ENCODE peak calls at places on chromosomes 4 and X, in four cellular contexts. N is thyroid gland, R is fibroblast of pulmonary artery, F is mammary epithelial cell. H is an unnamed sample.
A peak's percentile ranks its signal among the peaks of the same experiment; 100 is the strongest.

GRCh38 chr4:39433878-39434492 is 24.7 kb downstream of the RPL9 start:
- DNase-seq in N (no peak), F (no peak), R (no peak), H (no peak)

GRCh38 chrX:129496625-129497024 is 26.7 kb downstream of the SMARCA1 start:
- DNase-seq in R (no peak), N (no peak), F (no peak), H (peak; percentile 48)

GRCh38 chr4:92636038-92636825 is 332.5 kb downstream of the GRID2 start:
- DNase-seq in R (peak; percentile 3), F (no peak), N (no peak), H (no peak)

GRCh38 chrX:23954396-23954795 is 46.6 kb downstream of the CXorf58 start:
- DNase-seq in R (no peak), F (no peak), N (no peak), H (no peak)

GRCh38 chr4:142142403-142142802 is 506.0 kb downstream of the IL15 start:
- DNase-seq in F (no peak), N (no peak), R (no peak), H (peak; percentile 28)

GRCh38 chrX:80022363-80023031 is 7.9 kb downstream of the TBX22 start:
- DNase-seq in N (peak; percentile 24), F (no peak), R (no peak), H (no peak)

GRCh38 chrX:12463052-12463451 is 324.8 kb downstream of the FRMPD4 start:
- DNase-seq in N (no peak), F (no peak), R (no peak), H (no peak)

GRCh38 chr4:104641427-104641826 is 146.7 kb upstream of the CXXC4 start:
- DNase-seq in F (no peak), N (no peak), R (no peak), H (no peak)

GRCh38 chr4:153403761-153404160 is 59.3 kb downstream of the MND1 start:
- DNase-seq in F (no peak), N (no peak), R (no peak), H (peak; percentile 19)

GRCh38 chrX:66633541-66633940 is 5.3 kb downstream of the EDA2R start:
- DNase-seq in N (no peak), R (peak; percentile 74), F (peak; percentile 60), H (peak; percentile 83)

GRCh38 chrX:66632986-66633385 is 5.9 kb downstream of the EDA2R start:
- DNase-seq in F (no peak), R (peak; percentile 29), N (no peak), H (peak; percentile 71)

GRCh38 chrX:66634272-66634671 is 4.6 kb downstream of the EDA2R start:
- DNase-seq in R (no peak), N (no peak), F (no peak), H (peak; percentile 33)

GRCh38 chrX:66635360-66635759 is 3.5 kb downstream of the EDA2R start:
- DNase-seq in F (peak; percentile 46), R (peak; percentile 74), N (peak; percentile 8), H (peak; percentile 68)

DNA sequence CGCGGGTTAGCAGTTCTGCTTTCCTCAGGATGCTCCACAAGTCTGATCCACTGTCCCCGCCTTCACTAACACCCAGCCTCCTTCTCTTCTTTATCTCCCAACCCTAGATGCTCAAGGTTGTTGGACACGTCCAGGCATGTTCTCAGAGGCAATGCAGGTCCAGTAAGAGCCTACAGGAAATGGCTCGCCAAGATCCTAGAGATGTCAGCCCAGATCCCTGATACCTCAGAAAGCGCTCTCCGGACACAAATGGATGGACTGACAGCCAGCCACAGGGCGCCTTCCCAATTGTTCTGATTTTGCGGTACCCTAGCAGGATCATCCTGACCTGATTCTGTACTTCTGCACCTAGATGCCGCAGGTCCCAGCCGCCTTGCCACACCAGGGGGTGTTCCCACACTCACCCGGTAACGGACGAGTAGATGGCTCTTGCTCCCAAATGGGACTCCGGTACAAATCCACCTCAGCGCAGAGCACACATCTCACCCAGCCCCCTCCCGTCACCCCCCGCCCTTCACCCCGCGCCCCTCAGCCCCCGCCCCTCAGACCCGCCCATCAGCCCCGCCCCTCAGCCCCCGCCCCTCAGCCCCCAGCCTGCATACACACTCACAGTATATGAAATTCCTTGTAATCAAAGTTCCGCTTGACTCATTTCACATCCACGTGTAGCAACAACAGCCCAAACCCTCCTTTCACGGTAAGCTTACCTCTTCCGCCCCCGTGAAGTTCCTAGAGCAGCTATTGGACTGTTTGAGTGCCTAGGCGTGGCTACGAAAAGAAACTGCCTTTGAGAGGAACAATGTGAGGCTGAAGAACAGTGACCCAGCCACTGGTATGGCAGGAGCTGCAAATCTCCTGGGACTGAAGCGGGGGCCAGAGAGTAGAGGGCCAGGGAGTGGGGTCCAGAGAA is at the start of gene EDA2R:
- DNase-seq in R (peak; percentile 88), F (peak; percentile 89), N (peak; percentile 74), H (peak; percentile 90)
- H3K4me3 ChIP-seq in R (peak within 1 kb of the TSS; percentile 68), F (peak within 1 kb of the TSS; percentile 57), N (peak within 1 kb of the TSS; percentile 13), H (peak within 1 kb of the TSS; percentile 69)

DNA sequence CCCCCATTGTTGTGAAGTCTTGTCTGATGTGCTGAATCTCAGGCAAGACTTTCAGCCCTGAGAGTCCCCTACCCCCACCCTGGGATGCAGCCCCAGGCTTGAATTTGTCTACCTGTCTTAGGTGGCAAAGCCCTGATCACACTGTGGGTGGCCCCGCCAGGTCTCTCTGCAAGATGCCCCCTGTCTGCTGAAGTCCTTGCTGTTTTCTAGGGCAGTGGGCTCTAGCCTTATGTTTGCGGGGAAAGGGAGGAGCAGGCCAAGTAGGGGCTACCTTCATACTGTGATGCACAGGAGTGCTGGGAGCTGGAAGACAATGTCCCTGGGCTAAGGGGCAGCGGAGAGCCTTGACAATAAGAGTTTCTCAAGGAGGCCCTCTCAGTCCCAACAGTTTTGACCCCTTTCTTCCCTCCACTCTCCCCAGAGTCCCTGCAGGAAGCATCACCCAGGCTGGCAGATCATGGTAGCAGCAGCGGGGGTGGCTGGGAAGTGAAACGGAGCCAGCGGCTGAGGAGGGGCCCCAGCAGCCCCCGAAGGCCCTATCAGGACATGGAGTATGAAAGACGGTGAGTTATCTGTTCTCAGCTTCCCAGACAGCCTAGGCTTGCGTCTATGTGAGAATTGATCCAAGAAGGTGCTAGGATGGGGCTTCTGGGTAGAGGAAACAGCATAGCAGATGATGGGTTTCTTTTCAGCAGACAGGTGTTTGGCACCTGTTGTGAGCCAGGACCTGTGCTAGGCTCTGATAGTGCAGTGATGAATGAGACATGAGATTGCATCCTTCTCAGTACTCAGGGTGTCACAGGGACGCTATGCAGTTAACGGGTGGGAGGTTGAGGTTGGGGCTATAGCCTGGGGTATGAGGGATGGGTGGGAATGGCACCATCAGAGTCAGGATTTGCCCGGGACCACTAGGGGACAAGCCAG is 2.2 kb downstream of the RBM10 start:
- DNase-seq in R (no peak), N (no peak), F (no peak), H (no peak)
- H3K4me3 ChIP-seq in R (peak overlapping the region; percentile 83), N (no peak overlapping the region), F (peak overlapping the region; percentile 65), H (peak overlapping the region; percentile 75)

GRCh38 chrX:150506486-150506885 is 61.9 kb upstream of the MTM1 start:
- DNase-seq in R (no peak), N (peak; percentile 61), F (no peak), H (no peak)

GRCh38 chrX:150509703-150510102 is 58.7 kb upstream of the MTM1 start:
- DNase-seq in N (no peak), R (no peak), F (no peak), H (no peak)

GRCh38 chrX:150507251-150507856 is 61.1 kb upstream of the MTM1 start:
- DNase-seq in R (no peak), F (no peak), N (no peak), H (peak; percentile 5)

GRCh38 chrX:150508018-150508417 is 60.4 kb upstream of the MTM1 start:
- DNase-seq in N (no peak), F (no peak), R (no peak), H (no peak)

GRCh38 chrX:150508461-150509367 is 59.7 kb upstream of the MTM1 start:
- DNase-seq in F (no peak), N (peak; percentile 85), R (peak; percentile 63), H (peak; percentile 69)
- H3K4me3 ChIP-seq in F (no peak overlapping the region), N (no peak overlapping the region), R (no peak overlapping the region), H (no peak overlapping the region)

GRCh38 chrX:3227526-3227925 is 118.9 kb downstream of the MXRA5 start:
- DNase-seq in R (no peak), F (no peak), N (no peak), H (no peak)
- H3K4me3 ChIP-seq in R (no peak overlapping the region), F (no peak overlapping the region), N (no peak overlapping the region), H (no peak overlapping the region)

GRCh38 chrX:46204721-46205422 is 340.3 kb downstream of the ZNF674 start:
- DNase-seq in N (no peak), F (peak; percentile 77), R (no peak), H (peak; percentile 6)
- H3K4me3 ChIP-seq in N (no peak overlapping the region), F (no peak overlapping the region), R (no peak overlapping the region), H (no peak overlapping the region)